ENCODE peak calls at places on chromosomes 3 and 15, in four cellular contexts. W, S, X and R are unnamed samples.

GRCh38 chr3:146130881-146131371 is 30.1 kb downstream of the PLOD2 start:
- DNase-seq in W (no peak), S (no peak), X (no peak), R (no peak)

GRCh38 chr3:29537889-29538609 is 257.2 kb downstream of the RBMS3 start:
- DNase-seq in W (no peak), S (no peak), X (no peak), R (no peak)

GRCh38 chr15:96359371-96359771 is 28.9 kb downstream of the NR2F2 start:
- DNase-seq in W (no peak), S (peak; percentile 30), X (no peak), R (no peak)

GRCh38 chr3:81910244-81910852 is 148.9 kb upstream of the GBE1 start:
- DNase-seq in W (peak; percentile 39), S (no peak), X (no peak), R (no peak)

GRCh38 chr15:35931942-35932341 is 386.0 kb upstream of the DPH6 start:
- DNase-seq in W (no peak), S (no peak), X (no peak), R (no peak)

GRCh38 chr3:59809750-59810444 is 760.1 kb upstream of the CFAP20DC start:
- DNase-seq in W (no peak), S (no peak), X (no peak), R (no peak)

GRCh38 chr3:187321766-187322165 is 30.2 kb upstream of the MASP1 start:
- DNase-seq in W (no peak), S (no peak), X (no peak), R (no peak)

GRCh38 chr3:115418583-115418982 is 204.7 kb upstream of the GAP43 start:
- DNase-seq in W (peak; percentile 5), S (no peak), X (no peak), R (no peak)

GRCh38 chr3:1092771-1093170 is at the start of gene CNTN6:
- DNase-seq in W (no peak), S (no peak), X (no peak), R (no peak)

GRCh38 chr3:192566706-192567290 is 160.5 kb downstream of the FGF12 start:
- DNase-seq in W (peak; percentile 69), S (peak; percentile 70), X (peak; percentile 89), R (no peak)

GRCh38 chr3:12991861-12992281 is 81.4 kb downstream of the IQSEC1 start:
- DNase-seq in W (no peak), S (no peak), X (no peak), R (no peak)

GRCh38 chr3:184325715-184326114 is 11.3 kb downstream of the EIF4G1 start:
- DNase-seq in W (no peak), S (no peak), X (no peak), R (no peak)

GRCh38 chr3:80213076-80213475 is 445.3 kb upstream of the ROBO1 start:
- DNase-seq in W (no peak), S (no peak), X (no peak), R (no peak)

GRCh38 chr3:168157301-168157700 is 61.6 kb upstream of the GOLIM4 start:
- DNase-seq in W (peak; percentile 8), S (no peak), X (no peak), R (no peak)

GRCh38 chr3:137770066-137770805 is 6.1 kb downstream of the SOX14 start:
- DNase-seq in W (peak; percentile 14), S (peak; percentile 49), X (no peak), R (no peak)

GRCh38 chr3:15384510-15385237 is 42.7 kb downstream of the METTL6 start:
- DNase-seq in W (no peak), S (no peak), X (peak; percentile 15), R (no peak)

GRCh38 chr3:50299929-50300680 is 900 bp upstream of the HYAL3 start:
- DNase-seq in W (no peak), S (no peak), X (no peak), R (no peak)

GRCh38 chr3:192916455-192917257 is 1.0 kb downstream of the MB21D2 start:
- DNase-seq in W (peak; percentile 49), S (peak; percentile 82), X (peak; percentile 95), R (peak; percentile 86)

GRCh38 chr3:126187920-126188319 is 7.5 kb upstream of the ALDH1L1 start:
- DNase-seq in W (no peak), S (no peak), X (no peak), R (no peak)

GRCh38 chr3:147397911-147398809 is 8.2 kb downstream of the ZIC4 start:
- DNase-seq in W (no peak), S (peak; percentile 68), X (no peak), R (no peak)

GRCh38 chr15:66670698-66671580 is 31.1 kb upstream of the SMAD6 start:
- DNase-seq in W (peak; percentile 33), S (peak; percentile 94), X (no peak), R (no peak)

GRCh38 chr15:67178569-67179210 is 75.8 kb downstream of the AAGAB start:
- DNase-seq in W (no peak), S (no peak), X (peak; percentile 56), R (no peak)

GRCh38 chr3:98322686-98323085 is 31.0 kb upstream of the OR5K4 start:
- DNase-seq in W (no peak), S (no peak), X (no peak), R (no peak)

GRCh38 chr3:137012097-137012501 is 54.3 kb downstream of the IL20RB start:
- DNase-seq in W (no peak), S (no peak), X (no peak), R (no peak)

GRCh38 chr3:14774431-14774830 is 44.3 kb upstream of the FGD5 start:
- DNase-seq in W (no peak), S (peak; percentile 49), X (peak; percentile 52), R (peak; percentile 77)

GRCh38 chr15:94584833-94585244 is 353.5 kb downstream of the MCTP2 start:
- DNase-seq in W (peak; percentile 63), S (no peak), X (no peak), R (peak; percentile 53)

GRCh38 chr15:74245342-74245931 is 9.3 kb downstream of the CCDC33 start:
- DNase-seq in W (peak; percentile 22), S (peak; percentile 67), X (no peak), R (no peak)

GRCh38 chr15:83973816-83974215 is 261.8 kb upstream of the GOLGA6L4 start:
- DNase-seq in W (no peak), S (no peak), X (no peak), R (no peak)

GRCh38 chr15:54373332-54373731 is 395.1 kb downstream of the UNC13C start:
- DNase-seq in W (no peak), S (no peak), X (no peak), R (no peak)

GRCh38 chr3:124883766-124884473 is 3.2 kb downstream of the ITGB5 start:
- DNase-seq in W (no peak), S (no peak), X (no peak), R (no peak)

GRCh38 chr3:140204271-140204984 is 269.4 kb downstream of the CLSTN2 start:
- DNase-seq in W (no peak), S (peak; percentile 46), X (no peak), R (no peak)

GRCh38 chr15:56973463-56973862 is 55.0 kb downstream of the TCF12 start:
- DNase-seq in W (no peak), S (no peak), X (no peak), R (no peak)

GRCh38 chr3:8371955-8372600 is 129.5 kb upstream of the LMCD1 start:
- DNase-seq in W (no peak), S (no peak), X (no peak), R (no peak)

GRCh38 chr15:79853492-79854328 is 43.1 kb downstream of the MTHFS start:
- DNase-seq in W (peak; percentile 69), S (peak; percentile 74), X (no peak), R (no peak)

GRCh38 chr15:79863886-79864285 is 32.9 kb downstream of the MTHFS start:
- DNase-seq in W (no peak), S (no peak), X (no peak), R (no peak)

DNA sequence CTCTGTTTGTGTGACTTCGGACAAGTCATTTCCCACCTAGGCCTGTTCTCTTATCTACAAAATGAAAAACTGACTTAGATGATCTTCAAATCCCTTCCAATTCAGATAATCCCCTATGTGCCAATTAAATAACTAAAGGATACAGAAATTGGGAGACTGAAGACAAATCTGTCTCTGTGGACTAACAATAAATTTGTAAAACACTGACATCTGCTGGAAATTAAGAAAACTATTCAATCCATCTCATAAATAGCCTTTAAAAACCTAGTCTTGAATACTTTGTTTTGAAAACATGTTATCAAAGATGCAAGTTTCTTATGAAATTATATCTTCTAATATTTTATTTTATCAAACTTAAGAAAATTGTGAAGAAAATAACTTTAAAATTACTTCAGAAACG is 38.3 kb downstream of the MTHFS start:
- DNase-seq in W (no peak), S (no peak), X (no peak), R (no peak)
- TF ChIP-seq CTCF in W (no peak), S (peak; percentile 39), X (no peak), R (peak; percentile 44)

GRCh38 chr15:85006655-85007054 is 25.0 kb downstream of the PDE8A start:
- DNase-seq in W (no peak), S (no peak), X (no peak), R (no peak)
- TF ChIP-seq CTCF in W (no peak), S (no peak), X (no peak), R (no peak)

GRCh38 chr3:189778340-189778950 is 147.3 kb downstream of the TP63 start:
- DNase-seq in W (no peak), S (no peak), X (no peak), R (no peak)
- TF ChIP-seq CTCF in W (no peak), S (no peak), X (no peak), R (no peak)

DNA sequence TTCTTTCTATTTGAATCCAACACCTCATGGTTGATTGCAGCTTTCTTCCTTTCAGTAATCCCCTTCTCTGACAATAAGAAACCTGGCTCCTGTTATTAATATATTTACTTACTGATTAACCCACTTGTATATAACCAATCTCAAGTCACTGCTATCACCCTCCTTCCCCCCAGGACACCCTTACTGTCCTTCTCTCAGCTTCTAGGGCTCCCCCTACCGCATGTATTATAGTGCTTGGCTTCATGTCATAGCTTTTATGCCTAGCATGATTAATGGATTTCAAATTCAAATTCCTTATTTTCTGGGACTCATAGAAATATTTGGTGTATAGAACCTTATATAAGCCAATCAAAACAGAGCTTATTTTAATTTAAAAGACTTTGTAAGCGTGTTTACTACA is 75.7 kb upstream of the BNIP2 start:
- DNase-seq in W (no peak), S (no peak), X (no peak), R (no peak)
- TF ChIP-seq CTCF in W (no peak), S (peak; percentile 54), X (no peak), R (no peak)